ENCODE peak calls at places on chromosomes 1 and 21, in nine cellular contexts. C is immature natural killer cell, U is fibroblast of villous mesenchyme, X is NAMALWA, Q is left colon, A is WTC11, L is tibial nerve, H is occipital lobe, E is psoas muscle. O is an unnamed sample.

GRCh38 chr1:202998836-202999750 is 8.1 kb upstream of the TMEM183A start:
- DNase-seq in C (peak; percentile 55), U (peak; percentile 56), X (peak; percentile 89), Q (peak; percentile 73), A (peak; percentile 53), L (peak; percentile 90), H (no peak), E (no peak), O (peak; percentile 31)

GRCh38 chr1:231814536-231814935 is 187.9 kb downstream of the DISC1 start:
- DNase-seq in C (no peak), U (no peak), X (no peak), Q (no peak), A (no peak), L (no peak), H (no peak), E (no peak), O (no peak)

GRCh38 chr1:2443285-2444137 is 31.1 kb upstream of the PEX10 start:
- DNase-seq in C (peak; percentile 8), U (no peak), X (no peak), Q (no peak), A (peak; percentile 69), L (no peak), H (no peak), E (no peak), O (no peak)

GRCh38 chr1:15249032-15249601 is 2.1 kb downstream of the FHAD1 start:
- DNase-seq in C (peak; percentile 76), U (no peak), X (no peak), Q (no peak), A (no peak), L (no peak), H (no peak), E (no peak), O (no peak)

GRCh38 chr1:15408890-15409399 is 743 bp upstream of the EFHD2 start:
- DNase-seq in C (no peak), U (no peak), X (no peak), Q (no peak), A (no peak), L (no peak), H (no peak), E (no peak), O (no peak)

GRCh38 chr1:108962681-108963051 is 618 bp downstream of the CLCC1 start:
- DNase-seq in C (no peak), U (no peak), X (no peak), Q (peak; percentile 71), A (peak; percentile 36), L (peak; percentile 9), H (no peak), E (no peak), O (peak; percentile 21)

GRCh38 chr1:210125143-210125542 is 107.5 kb upstream of the SERTAD4 start:
- DNase-seq in C (no peak), U (peak; percentile 22), X (no peak), Q (no peak), A (no peak), L (no peak), H (no peak), E (no peak), O (no peak)

GRCh38 chr1:169511339-169512028 is 25.7 kb upstream of the SLC19A2 start:
- DNase-seq in C (no peak), U (peak; percentile 85), X (no peak), Q (no peak), A (no peak), L (peak; percentile 73), H (no peak), E (no peak), O (peak; percentile 8)

GRCh38 chr21:33642896-33643657 is 776 bp downstream of the ITSN1 start:
- DNase-seq in C (peak; percentile 5), U (peak; percentile 44), X (peak; percentile 31), Q (peak; percentile 63), A (peak; percentile 60), L (no peak), H (no peak), E (peak; percentile 60), O (no peak)

GRCh38 chr1:6157528-6158174 is 22.5 kb downstream of the CHD5 start:
- DNase-seq in C (no peak), U (peak; percentile 11), X (no peak), Q (peak; percentile 20), A (no peak), L (no peak), H (peak; percentile 66), E (no peak), O (no peak)

GRCh38 chr21:38171723-38172344 is 85.0 kb upstream of the KCNJ15 start:
- DNase-seq in C (no peak), U (peak; percentile 85), X (no peak), Q (no peak), A (peak; percentile 60), L (no peak), H (no peak), E (no peak), O (no peak)

GRCh38 chr1:184020855-184021254 is 16.7 kb downstream of the COLGALT2 start:
- DNase-seq in C (no peak), U (no peak), X (no peak), Q (no peak), A (no peak), L (no peak), H (no peak), E (no peak), O (no peak)

GRCh38 chr1:119878171-119878570 is 18.1 kb downstream of the ADAM30 start:
- DNase-seq in C (no peak), U (no peak), X (no peak), Q (no peak), A (no peak), L (no peak), H (no peak), E (no peak), O (no peak)

GRCh38 chr21:22125581-22125980 is 1127.4 kb downstream of the NCAM2 start:
- DNase-seq in C (no peak), U (no peak), X (no peak), Q (no peak), A (no peak), L (no peak), H (no peak), E (no peak), O (no peak)

GRCh38 chr1:8367571-8368184 is 49.8 kb downstream of the SLC45A1 start:
- DNase-seq in C (no peak), U (peak; percentile 87), X (no peak), Q (no peak), A (no peak), L (no peak), H (no peak), E (no peak), O (no peak)

GRCh38 chr1:243264718-243265117 is 8.9 kb downstream of the SDCCAG8 start:
- DNase-seq in C (no peak), U (peak; percentile 88), X (no peak), Q (no peak), A (no peak), L (no peak), H (no peak), E (no peak), O (no peak)

GRCh38 chr1:92853299-92853698 is 21.5 kb downstream of the RPL5 start:
- DNase-seq in C (no peak), U (no peak), X (no peak), Q (no peak), A (no peak), L (no peak), H (no peak), E (no peak), O (no peak)

GRCh38 chr1:203227684-203228083 is 1.8 kb downstream of the CHIT1 start:
- DNase-seq in C (no peak), U (no peak), X (no peak), Q (no peak), A (no peak), L (no peak), H (no peak), E (no peak), O (no peak)

GRCh38 chr1:85884372-85885035 is 176.3 kb upstream of the ZNHIT6 start:
- DNase-seq in C (no peak), U (peak; percentile 47), X (peak; percentile 5), Q (no peak), A (no peak), L (no peak), H (no peak), E (no peak), O (no peak)

GRCh38 chr1:43324810-43325209 is 12.8 kb upstream of the MPL start:
- DNase-seq in C (no peak), U (no peak), X (no peak), Q (no peak), A (no peak), L (no peak), H (no peak), E (no peak), O (no peak)

GRCh38 chr1:113146242-113147072 is 73.5 kb downstream of the LRIG2 start:
- DNase-seq in C (no peak), U (peak; percentile 74), X (no peak), Q (no peak), A (no peak), L (no peak), H (no peak), E (no peak), O (no peak)

GRCh38 chr1:62588000-62588399 is 9.3 kb upstream of the ANGPTL3 start:
- DNase-seq in C (no peak), U (no peak), X (no peak), Q (no peak), A (no peak), L (no peak), H (no peak), E (no peak), O (no peak)

GRCh38 chr1:65958561-65959350 is 166.1 kb downstream of the PDE4B start:
- DNase-seq in C (peak; percentile 39), U (peak; percentile 66), X (peak; percentile 78), Q (no peak), A (no peak), L (no peak), H (no peak), E (no peak), O (no peak)

GRCh38 chr1:65471213-65471833 is 50.9 kb downstream of the LEPR start:
- DNase-seq in C (no peak), U (no peak), X (no peak), Q (no peak), A (no peak), L (no peak), H (no peak), E (no peak), O (no peak)

GRCh38 chr1:109514846-109515245 is 5.3 kb upstream of the AMIGO1 start:
- DNase-seq in C (no peak), U (no peak), X (no peak), Q (no peak), A (no peak), L (no peak), H (no peak), E (no peak), O (no peak)